ENCODE peak calls at places on chromosomes 4 and X, in eight cellular contexts. X, B, M, T, Y, Z, J and O are unnamed samples.

GRCh38 chrX:153459976-153460375 is 10.4 kb downstream of the HAUS7 start:
- DNase-seq in B (no peak), M (no peak), T (no peak), X (peak), J (no peak), Y (no peak), Z (no peak), O (no peak)

GRCh38 chr4:27974339-27974738 is 1113.7 kb downstream of the STIM2 start:
- DNase-seq in M (no peak), Y (no peak), Z (no peak), T (no peak), J (no peak), B (no peak), X (no peak), O (no peak)

GRCh38 chr4:169800541-169800940 is 42.8 kb upstream of the HPF1 start:
- DNase-seq in M (no peak), T (no peak), Z (no peak), B (no peak), Y (no peak), X (no peak), J (no peak), O (no peak)

GRCh38 chrX:54484666-54485065 is 11.4 kb downstream of the FGD1 start:
- DNase-seq in M (no peak), J (no peak), X (no peak), T (no peak), Y (no peak), B (no peak), Z (no peak), O (no peak)

GRCh38 chrX:37662181-37662580 is 23.4 kb upstream of the XK start:
- DNase-seq in J (no peak), B (no peak), Z (no peak), Y (no peak), M (no peak), T (no peak), X (no peak), O (no peak)

GRCh38 chrX:97846718-97847237 is 963.1 kb downstream of the RPA4 start:
- DNase-seq in J (no peak), M (no peak), Z (no peak), T (no peak), Y (no peak), B (no peak), X (no peak), O (no peak)

GRCh38 chr4:6198278-6198677 is 2.1 kb downstream of the JAKMIP1 start:
- DNase-seq in B (no peak), M (peak), X (no peak), Z (no peak), J (no peak), Y (no peak), T (no peak), O (no peak)

GRCh38 chrX:130028196-130028595 is 45.8 kb downstream of the BCORL1 start:
- DNase-seq in M (peak), Z (peak), B (no peak), J (peak), Y (peak), T (no peak), X (peak), O (no peak)

GRCh38 chr4:52545099-52546069 is 113.7 kb downstream of the USP46 start:
- DNase-seq in B (no peak), T (peak), Y (peak), J (peak), X (peak), Z (peak), M (peak), O (no peak)

GRCh38 chrX:1481636-1482529 is 29.2 kb upstream of the ASMTL start:
- DNase-seq in Z (peak), T (no peak), Y (peak), M (peak), X (peak), J (no peak), B (no peak), O (peak)

GRCh38 chrX:12741416-12741815 is 49.8 kb upstream of the PRPS2 start:
- DNase-seq in Y (no peak), B (peak), J (no peak), T (no peak), Z (no peak), M (no peak), X (no peak), O (peak)

GRCh38 chrX:131830400-131831184 is 192.5 kb upstream of the STK26 start:
- DNase-seq in T (no peak), X (peak), M (peak), Z (no peak), B (no peak), J (peak), Y (no peak), O (no peak)

GRCh38 chr4:46648088-46648744 is 258.3 kb upstream of the GABRA2 start:
- DNase-seq in X (peak), Z (no peak), J (no peak), M (no peak), T (no peak), B (peak), Y (no peak), O (peak)

GRCh38 chr4:3310301-3311094 is 17.7 kb downstream of the RGS12 start:
- DNase-seq in J (peak), T (no peak), B (no peak), M (no peak), Y (no peak), Z (no peak), X (no peak), O (no peak)

GRCh38 chrX:8272846-8273245 is 101.8 kb upstream of the VCX2 start:
- DNase-seq in J (no peak), Y (no peak), X (peak), M (no peak), T (no peak), Z (no peak), B (no peak), O (no peak)

GRCh38 chr4:187184513-187184912 is 460.9 kb upstream of the FAT1 start:
- DNase-seq in M (no peak), J (no peak), B (no peak), X (no peak), Y (no peak), T (no peak), Z (no peak), O (no peak)

GRCh38 chrX:67543818-67544217 is at the start of gene AR:
- DNase-seq in B (no peak), Z (no peak), X (peak), Y (no peak), M (no peak), J (peak), T (no peak), O (no peak)

GRCh38 chr4:96164814-96165351 is 325.0 kb downstream of the PDHA2 start:
- DNase-seq in B (peak), M (no peak), J (no peak), T (no peak), X (peak), Z (no peak), Y (no peak), O (no peak)

GRCh38 chr4:82500106-82500738 is 61.6 kb downstream of the TMEM150C start:
- DNase-seq in B (no peak), J (no peak), T (no peak), X (peak), Z (no peak), M (no peak), Y (no peak), O (no peak)

GRCh38 chr4:150164956-150165355 is 86.7 kb downstream of the DCLK2 start:
- DNase-seq in Y (no peak), Z (no peak), M (no peak), X (no peak), T (no peak), J (no peak), B (peak), O (no peak)

GRCh38 chrX:19739683-19740082 is 147.7 kb downstream of the SH3KBP1 start:
- DNase-seq in Y (peak), M (peak), Z (no peak), T (no peak), J (peak), B (peak), X (peak), O (no peak)

GRCh38 chr4:80179637-80180161 is 17.6 kb upstream of the PRDM8 start:
- DNase-seq in M (no peak), Y (no peak), Z (no peak), X (no peak), T (no peak), J (no peak), B (no peak), O (no peak)

GRCh38 chr4:74768857-74769525 is 25.3 kb downstream of the BTC start:
- DNase-seq in T (no peak), M (no peak), B (peak), X (peak), Z (no peak), J (no peak), Y (no peak), O (peak)

GRCh38 chr4:41080964-41081363 is 133.4 kb downstream of the APBB2 start:
- DNase-seq in M (no peak), T (no peak), Y (no peak), Z (no peak), J (no peak), B (no peak), X (no peak), O (no peak)

GRCh38 chrX:87063622-87064021 is 454.0 kb upstream of the KLHL4 start:
- DNase-seq in X (peak), M (no peak), Y (no peak), T (no peak), Z (no peak), B (no peak), J (no peak), O (no peak)